ENCODE peak calls at places on chromosomes 7 and 10, in five cellular contexts. E is mesenchymal stem cell, G is neuronal stem cell, Q is IMR-90, A is mesendoderm. X is an unnamed sample.

GRCh38 chr7:163971-164881 is 28.1 kb upstream of the FAM20C start:
- DNase-seq in E (no peak), G (no peak), Q (no peak), A (no peak), X (no peak)

GRCh38 chr7:27210441-27211083 is 10.7 kb upstream of the HOXA13 start:
- DNase-seq in E (peak), G (no peak), Q (peak), A (peak), X (peak)

GRCh38 chr10:95467162-95467599 is 94.0 kb downstream of the SORBS1 start:
- DNase-seq in E (peak), G (no peak), Q (no peak), A (peak), X (peak)

GRCh38 chr10:102413053-102413705 is 5.4 kb downstream of the PSD start:
- DNase-seq in E (no peak), G (no peak), Q (no peak), A (peak), X (peak)

GRCh38 chr7:102874166-102874829 is 38.5 kb upstream of the LRRC17 start:
- DNase-seq in E (peak), G (no peak), Q (peak), A (no peak), X (no peak)

GRCh38 chr10:22711373-22711772 is 3.0 kb downstream of the PIP4K2A start:
- DNase-seq in E (no peak), G (no peak), Q (no peak), A (no peak), X (no peak)

GRCh38 chr7:125396466-125397151 is 467.0 kb upstream of the POT1 start:
- DNase-seq in E (no peak), G (no peak), Q (no peak), A (no peak), X (no peak)

GRCh38 chr10:59678884-59679301 is 30.8 kb downstream of the SLC16A9 start:
- DNase-seq in E (no peak), G (no peak), Q (no peak), A (peak), X (no peak)

GRCh38 chr7:22853674-22854157 is 31.1 kb upstream of the TOMM7 start:
- DNase-seq in E (no peak), G (no peak), Q (no peak), A (peak), X (peak)

GRCh38 chr7:43385856-43386255 is 197.1 kb upstream of the STK17A start:
- DNase-seq in E (peak), G (no peak), Q (peak), A (no peak), X (no peak)

GRCh38 chr7:143512488-143513340 is 35.0 kb downstream of the TAS2R41 start:
- DNase-seq in E (peak), G (no peak), Q (no peak), A (no peak), X (no peak)

GRCh38 chr7:90582164-90582563 is 14.0 kb upstream of the CDK14 start:
- DNase-seq in E (no peak), G (no peak), Q (no peak), A (no peak), X (no peak)

GRCh38 chr10:49366460-49366859 is 29.4 kb downstream of the DRGX start:
- DNase-seq in E (no peak), G (no peak), Q (no peak), A (no peak), X (no peak)

GRCh38 chr7:151920533-151920932 is 35.7 kb upstream of the GALNTL5 start:
- DNase-seq in E (no peak), G (no peak), Q (no peak), A (no peak), X (no peak)

GRCh38 chr10:48880016-48880705 is 59.5 kb downstream of the LRRC18 start:
- DNase-seq in E (no peak), G (no peak), Q (no peak), A (peak), X (no peak)

GRCh38 chr10:80622153-80622552 is 84.5 kb downstream of the SH2D4B start:
- DNase-seq in E (no peak), G (no peak), Q (no peak), A (no peak), X (no peak)

GRCh38 chr10:80613466-80613865 is 75.8 kb downstream of the SH2D4B start:
- DNase-seq in E (no peak), G (no peak), Q (no peak), A (no peak), X (no peak)

GRCh38 chr10:80619036-80619435 is 81.3 kb downstream of the SH2D4B start:
- DNase-seq in E (no peak), G (no peak), Q (no peak), A (no peak), X (no peak)

GRCh38 chr10:80614576-80615416 is 77.1 kb downstream of the SH2D4B start:
- DNase-seq in E (no peak), G (no peak), Q (no peak), A (no peak), X (no peak)

GRCh38 chr10:80617807-80618206 is 80.1 kb downstream of the SH2D4B start:
- DNase-seq in E (no peak), G (no peak), Q (no peak), A (no peak), X (no peak)
- H4K8ac ChIP-seq in E (no peak), G (no peak), Q (no peak), A (no peak), X (no peak)

GRCh38 chr10:29107866-29108498 is 180.9 kb upstream of the LYZL1 start:
- DNase-seq in E (no peak), G (no peak), Q (no peak), A (no peak), X (no peak)

GRCh38 chr10:29104661-29105369 is 184.1 kb upstream of the LYZL1 start:
- DNase-seq in E (no peak), G (no peak), Q (peak), A (no peak), X (no peak)

GRCh38 chr10:29106287-29106686 is 182.6 kb upstream of the LYZL1 start:
- DNase-seq in E (peak), G (no peak), Q (no peak), A (no peak), X (no peak)

GRCh38 chr10:29102636-29103035 is 186.2 kb upstream of the LYZL1 start:
- DNase-seq in E (no peak), G (no peak), Q (no peak), A (no peak), X (no peak)

GRCh38 chr10:29105516-29106215 is 183.2 kb upstream of the LYZL1 start:
- DNase-seq in E (peak), G (no peak), Q (peak), A (peak), X (no peak)
- H4K8ac ChIP-seq in E (peak), G (no peak), Q (peak), A (no peak), X (no peak)

GRCh38 chr10:36110097-36110496 is 468.0 kb upstream of the FZD8 start:
- DNase-seq in E (no peak), G (no peak), Q (no peak), A (no peak), X (no peak)
- H4K8ac ChIP-seq in E (no peak), G (no peak), Q (no peak), A (no peak), X (no peak)

GRCh38 chr10:61343781-61344180 is 109.4 kb downstream of the TMEM26 start:
- DNase-seq in E (no peak), G (no peak), Q (no peak), A (no peak), X (no peak)

GRCh38 chr10:61342817-61343572 is 110.2 kb downstream of the TMEM26 start:
- DNase-seq in E (no peak), G (no peak), Q (no peak), A (no peak), X (no peak)

GRCh38 chr10:61350794-61351193 is 102.4 kb downstream of the TMEM26 start:
- DNase-seq in E (no peak), G (no peak), Q (no peak), A (no peak), X (no peak)

GRCh38 chr10:61350068-61350467 is 103.1 kb downstream of the TMEM26 start:
- DNase-seq in E (no peak), G (no peak), Q (no peak), A (no peak), X (no peak)

GRCh38 chr10:61346946-61347345 is 106.2 kb downstream of the TMEM26 start:
- DNase-seq in E (no peak), G (no peak), Q (no peak), A (no peak), X (no peak)
- H4K8ac ChIP-seq in E (no peak), G (no peak), Q (no peak), A (no peak), X (no peak)

DNA sequence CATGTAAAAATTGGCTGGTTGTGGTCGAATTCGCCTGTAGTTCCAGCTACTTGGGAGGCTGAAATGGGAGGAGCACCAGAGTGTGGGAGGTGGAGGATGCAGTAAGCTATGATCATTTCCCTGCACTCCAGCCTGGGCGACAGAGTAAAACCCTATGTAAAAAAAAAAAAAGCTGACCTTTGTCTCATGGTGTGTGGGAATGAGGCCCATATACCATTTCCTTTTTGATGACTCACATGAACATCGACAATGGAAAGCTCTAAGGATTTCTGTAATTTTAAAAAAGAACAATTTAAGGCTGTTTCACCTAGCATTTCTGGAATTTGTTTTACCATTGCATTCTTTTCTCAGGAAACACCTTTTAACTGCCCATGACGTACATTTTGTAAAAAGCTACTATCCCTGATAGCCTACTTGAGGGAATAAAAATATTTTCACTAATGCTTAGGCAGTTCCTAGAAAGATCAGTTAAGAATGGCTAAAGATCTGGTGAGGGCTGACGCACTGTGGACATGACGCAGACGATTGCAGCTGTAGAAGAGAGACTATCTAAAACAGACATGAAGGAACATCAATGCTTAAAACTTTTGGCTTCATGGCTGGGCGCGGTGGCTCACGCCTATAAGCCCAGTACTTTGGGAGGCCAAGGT is 400.6 kb upstream of the IGFBP3 start:
- DNase-seq in E (peak), G (no peak), Q (peak), A (no peak), X (no peak)
- H4K8ac ChIP-seq in E (no peak), G (no peak), Q (peak), A (no peak), X (no peak)

GRCh38 chr7:114922652-114923402 is 933 bp downstream of the MDFIC start:
- DNase-seq in E (peak), G (no peak), Q (peak), A (peak), X (peak)
- H4K8ac ChIP-seq in E (peak), G (no peak), Q (peak), A (no peak), X (no peak)

X was measured in H9.